ENCODE peak calls at places on chromosomes 4 and X, in seven cellular contexts. U is IMR-90, W is H9, M is mesendoderm, K is neuronal stem cell, G is mesenchymal stem cell, T is H1. Z is an unnamed sample.

GRCh38 chrX:27674491-27674890 is 84.3 kb downstream of the DCAF8L2 start:
- DNase-seq in K (no peak), G (no peak), W (no peak), U (no peak), M (no peak), T (no peak), Z (no peak)

GRCh38 chr4:157896726-157897125 is 276.1 kb downstream of the GASK1B start:
- DNase-seq in W (no peak), T (no peak), K (no peak), M (peak), U (no peak), G (no peak), Z (no peak)

GRCh38 chr4:121792966-121793365 is 8.2 kb upstream of the EXOSC9 start:
- DNase-seq in M (no peak), T (no peak), K (no peak), W (no peak), U (no peak), G (no peak), Z (no peak)

GRCh38 chr4:187602339-187603092 is 393.1 kb upstream of the ZFP42 start:
- DNase-seq in M (no peak), G (peak), W (no peak), T (no peak), U (peak), K (no peak), Z (no peak)

GRCh38 chrX:17046478-17047097 is 100.1 kb downstream of the REPS2 start:
- DNase-seq in W (peak), M (peak), G (peak), U (peak), T (peak), K (peak), Z (peak)

GRCh38 chr4:188778880-188779279 is 639.6 kb downstream of the TRIML1 start:
- DNase-seq in M (no peak), K (no peak), W (no peak), U (peak), G (peak), T (no peak), Z (no peak)

GRCh38 chrX:120001787-120002186 is 58.2 kb upstream of the NKAP start:
- DNase-seq in T (no peak), M (peak), G (no peak), U (no peak), W (peak), K (no peak), Z (no peak)

GRCh38 chr4:72320185-72320948 is 248.7 kb downstream of the ADAMTS3 start:
- DNase-seq in U (no peak), M (no peak), T (no peak), G (no peak), W (no peak), K (no peak), Z (no peak)

GRCh38 chrX:29297171-29297800 is 710.0 kb downstream of the IL1RAPL1 start:
- DNase-seq in G (peak), M (no peak), T (no peak), U (peak), W (no peak), K (no peak), Z (no peak)

GRCh38 chrX:34826964-34827363 is 115.6 kb upstream of the FAM47B start:
- DNase-seq in T (no peak), U (no peak), K (no peak), W (no peak), M (peak), G (no peak), Z (no peak)

GRCh38 chr4:123953556-123953955 is 557.0 kb downstream of the SPRY1 start:
- DNase-seq in W (no peak), G (no peak), T (no peak), K (no peak), U (no peak), M (peak), Z (no peak)

GRCh38 chrX:118627084-118627758 is 100.2 kb upstream of the IL13RA1 start:
- DNase-seq in W (no peak), K (no peak), M (peak), T (no peak), G (peak), U (no peak), Z (peak)

GRCh38 chrX:81174286-81174685 is 27.4 kb downstream of the HMGN5 start:
- DNase-seq in M (peak), K (no peak), U (peak), G (peak), T (no peak), W (no peak), Z (peak)

GRCh38 chr4:110618091-110619000 is 4.5 kb downstream of the PITX2 start:
- DNase-seq in T (no peak), U (no peak), M (peak), W (peak), K (peak), G (peak), Z (no peak)

GRCh38 chr4:74391890-74392478 is 27.0 kb downstream of the EREG start:
- DNase-seq in G (no peak), T (no peak), U (no peak), M (no peak), W (no peak), K (no peak), Z (no peak)

GRCh38 chr4:145230726-145231125 is 50.3 kb upstream of the OTUD4 start:
- DNase-seq in G (no peak), M (no peak), T (no peak), W (no peak), U (peak), K (no peak), Z (peak)

GRCh38 chrX:72243472-72243871 is 4.6 kb upstream of the ERCC6L start:
- DNase-seq in K (no peak), U (peak), G (peak), M (no peak), T (no peak), W (no peak), Z (no peak)

GRCh38 chr4:5638316-5638715 is 70.0 kb downstream of the EVC2 start:
- DNase-seq in W (no peak), T (no peak), G (peak), M (no peak), K (no peak), U (peak), Z (peak)

GRCh38 chrX:49257846-49258748 is 6.4 kb downstream of the FOXP3 start:
- DNase-seq in U (no peak), T (no peak), K (no peak), M (no peak), G (no peak), W (no peak), Z (no peak)

GRCh38 chrX:17544831-17545230 is 169.8 kb downstream of the NHS start:
- DNase-seq in T (no peak), K (no peak), G (no peak), U (no peak), M (no peak), W (no peak), Z (no peak)

GRCh38 chrX:150763303-150763797 is 70.2 kb downstream of the MTMR1 start:
- DNase-seq in K (no peak), T (no peak), W (no peak), U (no peak), G (no peak), M (no peak), Z (no peak)

GRCh38 chrX:113300580-113300979 is 459.9 kb upstream of the AMOT start:
- DNase-seq in M (no peak), G (no peak), U (no peak), K (no peak), W (no peak), T (no peak), Z (no peak)

GRCh38 chrX:155246748-155247147 is 17.5 kb downstream of the RAB39B start:
- DNase-seq in M (peak), U (peak), W (no peak), K (no peak), T (no peak), G (peak), Z (no peak)

GRCh38 chr4:8651661-8652180 is 59.2 kb downstream of the CPZ start:
- DNase-seq in U (no peak), G (no peak), W (peak), K (no peak), M (no peak), T (no peak), Z (no peak)

GRCh38 chr4:92304073-92304472 is 307 bp downstream of the GRID2 start:
- DNase-seq in U (no peak), K (peak), M (no peak), W (no peak), T (no peak), G (no peak), Z (no peak)

GRCh38 chr4:177263818-177264217 is 45.9 kb upstream of the NEIL3 start:
- DNase-seq in M (no peak), U (no peak), K (no peak), T (no peak), W (no peak), G (no peak), Z (no peak)
- H2BK120ac ChIP-seq in M (no peak), U (no peak), K (no peak), T (no peak), W (no peak), G (no peak), Z (no peak)

DNA sequence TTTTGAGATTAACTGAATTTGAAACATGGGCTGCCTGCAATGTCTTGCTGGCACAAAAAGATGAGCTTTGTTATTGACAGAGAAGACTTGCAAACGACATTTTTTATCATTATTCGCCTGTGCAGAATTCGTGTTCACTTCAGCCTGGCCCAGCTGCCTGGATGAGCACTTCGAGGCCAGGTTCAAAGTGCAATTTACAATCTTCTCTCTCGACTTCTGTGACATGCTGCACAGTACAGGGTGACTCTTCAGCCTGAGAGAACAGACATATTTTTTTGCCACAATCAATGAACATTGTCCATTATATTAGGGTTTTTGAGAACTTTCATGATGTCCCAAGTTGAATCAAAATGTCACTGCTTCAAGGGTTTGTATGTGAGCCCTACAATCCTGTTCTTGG is 616.5 kb downstream of the SMARCA1 start:
- DNase-seq in G (no peak), K (no peak), M (no peak), W (no peak), T (no peak), U (no peak), Z (no peak)
- H3K4ac ChIP-seq in G (no peak), K (no peak), M (no peak), W (no peak), T (no peak), U (no peak), Z (no peak)

GRCh38 chr4:85736576-85736975 is 261.6 kb downstream of the ARHGAP24 start:
- DNase-seq in W (no peak), U (no peak), K (no peak), G (no peak), M (no peak), T (no peak), Z (no peak)
- H2BK120ac ChIP-seq in W (no peak), U (no peak), K (no peak), G (no peak), M (no peak), T (no peak), Z (no peak)

GRCh38 chrX:46039526-46039925 is 505.7 kb downstream of the ZNF674 start:
- DNase-seq in W (no peak), M (peak), T (no peak), G (no peak), U (no peak), K (no peak), Z (no peak)
- H3K4ac ChIP-seq in W (no peak), M (no peak), T (no peak), G (no peak), U (no peak), K (no peak), Z (no peak)

GRCh38 chr4:180134116-180134866 is 2108.9 kb upstream of the TENM3 start:
- DNase-seq in M (no peak), U (no peak), G (no peak), K (no peak), T (no peak), W (no peak), Z (no peak)
- H2BK120ac ChIP-seq in M (no peak), U (no peak), G (no peak), K (no peak), T (no peak), W (no peak), Z (no peak)

GRCh38 chr4:30001628-30002027 is 718.5 kb upstream of the PCDH7 start:
- DNase-seq in W (no peak), M (no peak), K (no peak), G (no peak), U (no peak), T (no peak), Z (no peak)

GRCh38 chr4:30005995-30006394 is 714.2 kb upstream of the PCDH7 start:
- DNase-seq in W (no peak), G (no peak), T (no peak), M (no peak), K (no peak), U (no peak), Z (no peak)

GRCh38 chr4:30002345-30002744 is 717.8 kb upstream of the PCDH7 start:
- DNase-seq in M (no peak), W (no peak), G (no peak), K (no peak), U (no peak), T (no peak), Z (no peak)
- H3K4ac ChIP-seq in M (no peak), W (no peak), G (no peak), K (no peak), U (no peak), T (no peak), Z (no peak)

GRCh38 chr4:153074501-153075255 is 129.6 kb upstream of the TRIM2 start:
- DNase-seq in K (no peak), U (no peak), G (no peak), M (no peak), W (no peak), T (no peak), Z (no peak)

GRCh38 chr4:153075836-153076235 is 128.4 kb upstream of the TRIM2 start:
- DNase-seq in W (no peak), K (no peak), U (no peak), M (peak), G (no peak), T (no peak), Z (no peak)

GRCh38 chr4:153079824-153080486 is 124.3 kb upstream of the TRIM2 start:
- DNase-seq in G (no peak), K (no peak), W (no peak), T (no peak), U (no peak), M (no peak), Z (peak)

GRCh38 chr4:153075256-153075630 is 129.0 kb upstream of the TRIM2 start:
- DNase-seq in G (no peak), M (no peak), T (no peak), W (no peak), K (no peak), U (no peak), Z (no peak)

GRCh38 chr4:153076861-153077260 is 127.4 kb upstream of the TRIM2 start:
- DNase-seq in K (no peak), U (no peak), G (no peak), M (no peak), W (no peak), T (no peak), Z (no peak)
- H2BK120ac ChIP-seq in K (no peak), U (no peak), G (no peak), M (no peak), W (no peak), T (no peak), Z (no peak)

GRCh38 chr4:2861631-2862436 is 18.2 kb downstream of the ADD1 start:
- DNase-seq in W (no peak), K (no peak), T (no peak), G (peak), M (no peak), U (no peak), Z (peak)
- H3K4ac ChIP-seq in W (no peak), K (no peak), T (no peak), G (no peak), M (no peak), U (peak), Z (peak)

GRCh38 chr4:174826660-174827059 is 2.4 kb downstream of the GLRA3 start:
- DNase-seq in K (no peak), W (no peak), U (no peak), T (no peak), M (no peak), G (no peak), Z (no peak)
- H2BK120ac ChIP-seq in K (no peak), W (no peak), U (no peak), T (no peak), M (no peak), G (no peak), Z (no peak)